ENCODE peak calls at places on chromosomes 1 and 21, in four cellular contexts. E is cardiac fibroblast, P is kidney epithelial cell, D is stomach. Z is an unnamed sample.

GRCh38 chr21:15775981-15776380 is 46.2 kb downstream of the USP25 start:
- DNase-seq in P (peak), D (no peak), E (peak), Z (peak)

GRCh38 chr1:204358605-204359004 is 1.1 kb downstream of the PLEKHA6 start:
- DNase-seq in D (no peak), P (no peak), E (no peak), Z (no peak)

GRCh38 chr21:15872236-15872635 is 142.5 kb downstream of the USP25 start:
- DNase-seq in D (no peak), P (no peak), E (no peak), Z (no peak)

GRCh38 chr1:177809844-177810243 is 160.0 kb downstream of the SEC16B start:
- DNase-seq in P (no peak), E (no peak), D (no peak), Z (no peak)

GRCh38 chr21:34986561-34987533 is 62.3 kb downstream of the RUNX1 start:
- DNase-seq in E (peak), D (no peak), P (peak), Z (peak)

GRCh38 chr1:236308827-236309226 is 27.1 kb upstream of the ERO1B start:
- DNase-seq in D (no peak), P (no peak), E (no peak), Z (no peak)

GRCh38 chr1:44602675-44603610 is 71.3 kb downstream of the TMEM53 start:
- DNase-seq in P (no peak), D (no peak), E (no peak), Z (no peak)

GRCh38 chr1:11134352-11135266 is 34.9 kb upstream of the EXOSC10 start:
- DNase-seq in P (no peak), E (no peak), D (no peak), Z (peak)

GRCh38 chr1:94609619-94610018 is 68.1 kb upstream of the F3 start:
- DNase-seq in E (no peak), D (no peak), P (no peak), Z (no peak)

GRCh38 chr1:110305875-110306420 is 33.2 kb upstream of the RBM15 start:
- DNase-seq in P (no peak), D (no peak), E (no peak), Z (no peak)

GRCh38 chr1:39178541-39179431 is 25.7 kb upstream of the MACF1 start:
- DNase-seq in P (peak), E (peak), D (no peak), Z (peak)

GRCh38 chr1:2134232-2134603 is 60.4 kb downstream of the FAAP20 start:
- DNase-seq in E (no peak), D (no peak), P (no peak), Z (no peak)

GRCh38 chr1:227886993-227887696 is 60.6 kb downstream of the WNT9A start:
- DNase-seq in D (peak), P (no peak), E (peak), Z (no peak)
- H3K4me3 ChIP-seq in D (peak), P (peak), E (no peak), Z (peak)

GRCh38 chr1:6245086-6245868 is 1.3 kb downstream of the HES3 start:
- DNase-seq in D (peak), P (no peak), E (peak), Z (no peak)
- H3K4me3 ChIP-seq in D (peak), P (no peak), E (peak), Z (peak)

DNA sequence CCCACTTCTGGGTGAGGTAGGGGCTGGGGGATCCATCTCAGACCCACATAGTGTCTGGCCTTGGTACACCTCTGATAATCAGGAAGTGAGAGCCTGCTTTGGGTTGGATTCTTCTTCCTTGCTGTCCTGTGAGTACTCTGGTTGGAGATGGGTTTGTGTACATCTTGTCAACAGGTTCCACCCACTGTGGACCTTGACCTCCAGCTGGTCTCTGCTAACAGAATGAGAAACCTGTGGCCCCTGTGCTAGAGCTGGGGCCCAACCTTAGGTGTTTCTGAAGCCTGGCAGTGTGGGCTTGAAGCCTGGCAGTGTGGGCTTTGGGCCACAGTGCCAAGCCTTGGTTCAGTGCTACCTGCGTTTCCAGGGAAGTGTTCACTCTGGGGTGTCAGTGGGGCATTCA is 2.6 kb downstream of the ZBTB48 start:
- DNase-seq in D (peak), E (no peak), P (no peak), Z (no peak)
- H3K4me3 ChIP-seq in D (no peak), E (no peak), P (no peak), Z (no peak)

DNA sequence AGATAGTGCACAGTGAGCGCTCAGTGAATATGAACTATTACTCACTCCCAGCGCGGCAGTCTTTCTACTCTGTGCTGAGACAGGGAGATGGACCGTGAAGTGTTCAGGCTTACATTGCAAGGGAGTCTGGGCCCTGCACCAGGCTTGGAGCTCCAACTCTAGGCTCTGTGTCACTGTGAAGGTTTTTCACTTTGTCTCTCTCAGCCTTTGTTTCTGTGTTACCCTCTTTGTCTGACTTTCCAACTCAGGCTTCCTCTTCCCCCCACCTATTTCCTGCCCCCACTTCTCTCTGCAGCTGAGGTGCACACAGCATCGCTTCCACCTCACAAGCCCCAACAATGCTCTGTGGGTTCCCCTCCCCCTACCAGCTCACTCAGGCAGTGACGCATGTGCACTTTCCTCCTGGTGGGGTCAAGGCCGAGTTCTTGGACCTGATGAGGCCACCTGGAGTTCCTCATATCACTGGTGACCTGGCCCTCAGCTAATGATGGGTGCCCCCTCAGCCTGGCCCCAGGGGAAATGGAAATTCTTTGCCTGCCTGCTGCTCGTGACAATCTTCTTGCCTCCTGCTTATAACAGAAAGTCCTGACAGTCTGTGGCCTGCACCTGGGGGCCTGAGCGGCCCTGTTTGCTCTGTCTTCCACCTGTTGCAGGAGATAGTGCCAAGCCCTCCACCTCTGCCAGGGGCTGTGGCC is 1.1 kb upstream of the LCK start:
- DNase-seq in E (no peak), D (peak), P (no peak), Z (no peak)
- H3K4me3 ChIP-seq in E (no peak), D (no peak), P (no peak), Z (no peak)

Z was measured in BJ.